ENCODE peak calls at places on chromosomes 16 and 17, in nine cellular contexts. L is PC-9, D is Peyer's patch, Z is GM23338, Y is cardiac muscle cell, G is prostate gland, X is aorta, V is pancreas, B is DND-41. C is an unnamed sample. For H3K4me1, the result is how much of the 10 kb centered on the place peaks cover.

GRCh38 chr16:80938035-80938927 is 68.4 kb downstream of the CMC2 start:
- DNase-seq in Z (peak), Y (peak), B (no peak), L (no peak), G (peak), V (no peak), D (no peak), X (peak), C (no peak)

GRCh38 chr17:47802341-47803022 is 19.1 kb downstream of the OSBPL7 start:
- DNase-seq in Z (peak), X (peak), L (peak), V (peak), B (peak), D (peak), G (peak), Y (peak), C (no peak)

GRCh38 chr16:8885674-8886592 is 3.8 kb downstream of the LITAFD start:
- DNase-seq in B (no peak), L (no peak), X (no peak), G (no peak), D (peak), V (no peak), Y (peak), Z (peak), C (no peak)

GRCh38 chr16:87201052-87201451 is 116.1 kb downstream of the C16orf95 start:
- DNase-seq in L (peak), Z (no peak), D (no peak), B (no peak), V (no peak), G (no peak), Y (peak), X (peak), C (peak)

GRCh38 chr16:2015117-2015946 is 4.3 kb upstream of the NPW start:
- DNase-seq in V (no peak), Y (peak), G (no peak), L (peak), X (no peak), Z (no peak), D (peak), B (no peak), C (no peak)

GRCh38 chr17:17719966-17720543 is 38.8 kb downstream of the RAI1 start:
- DNase-seq in Y (no peak), G (no peak), Z (no peak), L (peak), X (no peak), D (no peak), B (no peak), V (no peak), C (no peak)

GRCh38 chr16:14302031-14302398 is 230.9 kb downstream of the MRTFB start:
- DNase-seq in X (peak), Y (peak), Z (peak), D (peak), G (no peak), B (peak), L (peak), V (peak), C (no peak)

GRCh38 chr16:54136276-54136625 is 150.3 kb downstream of the IRX3 start:
- DNase-seq in D (no peak), Z (no peak), G (no peak), L (peak), V (no peak), B (no peak), X (no peak), Y (peak), C (no peak)

GRCh38 chr16:3049921-3050481 is 3.6 kb downstream of the MMP25 start:
- DNase-seq in G (no peak), V (no peak), X (no peak), D (no peak), Y (no peak), Z (no peak), L (no peak), B (no peak), C (no peak)

GRCh38 chr17:65086465-65086864 is 29.9 kb upstream of the GNA13 start:
- DNase-seq in G (no peak), Y (no peak), D (no peak), L (no peak), Z (no peak), B (no peak), X (no peak), V (no peak), C (no peak)

GRCh38 chr16:83109736-83110135 is 483.0 kb downstream of the CDH13 start:
- DNase-seq in Y (no peak), Z (no peak), G (no peak), X (no peak), D (no peak), B (no peak), V (no peak), L (no peak), C (no peak)

GRCh38 chr16:55567382-55567781 is 898 bp downstream of the CAPNS2 start:
- DNase-seq in Y (peak), Z (no peak), L (no peak), V (no peak), D (no peak), G (peak), B (no peak), X (no peak), C (peak)

GRCh38 chr17:73404246-73404645 is 92.4 kb upstream of the CDC42EP4 start:
- DNase-seq in Z (no peak), V (no peak), Y (no peak), D (no peak), L (no peak), X (peak), G (no peak), B (no peak), C (no peak)

GRCh38 chr17:27896656-27897055 is 3.5 kb upstream of the LYRM9 start:
- DNase-seq in V (no peak), L (no peak), B (no peak), Z (no peak), G (no peak), Y (no peak), D (no peak), X (no peak), C (no peak)

GRCh38 chr17:3794890-3795757 is 5.9 kb downstream of the ITGAE start:
- DNase-seq in L (no peak), X (no peak), B (no peak), D (peak), V (no peak), G (no peak), Z (no peak), Y (no peak), C (no peak)

GRCh38 chr16:84597518-84598390 is 20.1 kb downstream of the COTL1 start:
- DNase-seq in Z (no peak), L (no peak), D (no peak), G (no peak), X (peak), V (no peak), Y (no peak), B (no peak), C (no peak)
- H3K4me1 ChIP-seq in Z (under half), L (under half), D (under half), G (under half), X (under half), V (under half), Y (under half), B (under half), C (under half)

GRCh38 chr17:78347453-78347852 is 12.4 kb downstream of the SOCS3 start:
- DNase-seq in D (no peak), Z (no peak), L (no peak), V (peak), B (no peak), Y (no peak), G (no peak), X (no peak), C (peak)
- H3K4me1 ChIP-seq in D (under half), Z (under half), L (under half), V (under half), B (under half), Y (under half), G (under half), X (under half), C (under half)

GRCh38 chr16:29726845-29727379 is 18.9 kb downstream of the C16orf54 start:
- DNase-seq in B (no peak), Z (no peak), L (no peak), Y (no peak), D (no peak), V (no peak), X (peak), G (no peak), C (no peak)
- H3K4me1 ChIP-seq in B (under half), Z (under half), L (under half), Y (under half), D (under half), V (under half), X (under half), G (under half), C (under half)

DNA sequence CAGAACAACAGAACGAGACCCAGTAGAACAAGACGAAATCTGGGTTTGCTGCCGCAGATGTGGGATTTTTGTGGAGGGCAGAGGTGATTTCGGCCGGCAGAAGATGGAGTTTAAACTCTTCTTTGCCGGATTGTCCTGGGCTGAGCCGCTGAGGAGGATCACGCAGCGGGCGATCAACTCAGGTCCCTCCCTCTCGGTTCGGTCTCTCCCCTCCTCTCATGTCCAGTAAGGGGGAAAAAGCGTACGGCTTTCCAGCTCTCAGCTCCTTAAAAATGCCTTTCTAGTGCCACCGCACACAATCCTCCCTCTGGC is 2.5 kb downstream of the PHF12 start:
- DNase-seq in Y (no peak), G (peak), X (no peak), B (no peak), V (no peak), L (no peak), D (no peak), Z (peak), C (no peak)
- H3K4me1 ChIP-seq in Y (under half), G (under half), X (under half), B (under half), V (under half), L (under half), D (under half), Z (under half), C (under half)

GRCh38 chr17:82889496-82890338 is 49.9 kb upstream of the ZNF750 start:
- DNase-seq in V (peak), B (no peak), Y (no peak), Z (no peak), G (peak), D (no peak), X (no peak), L (peak), C (peak)
- H3K4me1 ChIP-seq in V (half or more), B (half or more), Y (under half), Z (under half), G (under half), D (under half), X (under half), L (half or more), C (under half)

GRCh38 chr17:42131971-42132370 is 9.4 kb downstream of the HSPB9 start:
- DNase-seq in V (no peak), B (no peak), D (no peak), Z (no peak), G (no peak), X (no peak), Y (peak), L (no peak), C (no peak)
- H3K4me1 ChIP-seq in V (under half), B (under half), D (under half), Z (under half), G (under half), X (under half), Y (under half), L (under half), C (under half)

GRCh38 chr16:57025941-57026777 is 36.8 kb downstream of the NLRC5 start:
- DNase-seq in L (no peak), X (no peak), D (no peak), V (no peak), G (no peak), Z (no peak), Y (no peak), B (no peak), C (no peak)
- H3K4me1 ChIP-seq in L (under half), X (under half), D (under half), V (under half), G (under half), Z (under half), Y (under half), B (under half), C (under half)

GRCh38 chr16:85514295-85514600 is 98.9 kb upstream of the GSE1 start:
- DNase-seq in V (peak), Y (no peak), X (peak), Z (no peak), D (no peak), B (no peak), G (no peak), L (no peak), C (no peak)

GRCh38 chr16:85511938-85512551 is 101.1 kb upstream of the GSE1 start:
- DNase-seq in V (no peak), Z (no peak), D (no peak), X (no peak), L (no peak), Y (no peak), B (no peak), G (no peak), C (no peak)

GRCh38 chr16:85513649-85514048 is 99.5 kb upstream of the GSE1 start:
- DNase-seq in B (no peak), Z (no peak), G (no peak), L (no peak), X (no peak), D (no peak), Y (no peak), V (no peak), C (no peak)

GRCh38 chr16:85513180-85513579 is 99.9 kb upstream of the GSE1 start:
- DNase-seq in B (no peak), V (no peak), G (no peak), X (no peak), L (no peak), Z (no peak), D (no peak), Y (no peak), C (no peak)

DNA sequence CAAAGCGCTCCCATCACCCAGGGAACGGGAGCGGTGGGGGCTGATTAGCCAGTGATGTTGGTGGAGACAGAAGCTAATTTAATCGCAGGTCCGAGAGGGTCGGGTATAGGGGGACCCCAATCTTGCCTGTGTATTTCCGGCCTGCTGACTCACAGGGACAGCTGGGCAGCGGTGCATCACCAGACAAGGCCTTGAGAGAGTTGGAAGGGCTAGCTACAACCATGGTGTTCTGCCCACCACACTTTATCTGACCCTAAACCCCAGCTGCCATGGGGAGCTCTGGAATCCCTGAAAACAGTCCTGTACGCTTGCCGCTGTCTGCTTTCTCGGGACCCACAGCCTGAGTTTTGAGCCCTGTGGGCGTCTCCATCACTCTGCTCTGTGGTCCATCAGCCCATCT is 100.4 kb upstream of the GSE1 start:
- DNase-seq in B (no peak), L (no peak), G (no peak), X (no peak), Y (no peak), D (no peak), V (no peak), Z (no peak), C (no peak)
- H3K4me1 ChIP-seq in B (under half), L (under half), G (under half), X (under half), Y (under half), D (under half), V (under half), Z (under half), C (under half)

GRCh38 chr17:45906237-45906636 is 11.9 kb downstream of the MAPT start:
- DNase-seq in L (no peak), V (no peak), Y (no peak), G (no peak), B (no peak), Z (no peak), D (no peak), X (no peak), C (no peak)

GRCh38 chr17:45907720-45908395 is 13.5 kb downstream of the MAPT start:
- DNase-seq in V (no peak), G (no peak), Y (no peak), Z (no peak), X (no peak), B (no peak), D (no peak), L (no peak), C (no peak)

GRCh38 chr17:45904886-45905285 is 10.5 kb downstream of the MAPT start:
- DNase-seq in D (no peak), B (no peak), X (no peak), V (no peak), Z (peak), G (no peak), L (no peak), Y (no peak), C (no peak)

GRCh38 chr17:45906927-45907622 is 12.7 kb downstream of the MAPT start:
- DNase-seq in L (no peak), V (no peak), X (no peak), D (no peak), Y (no peak), B (no peak), Z (no peak), G (no peak), C (no peak)

GRCh38 chr17:45905812-45906211 is 11.5 kb downstream of the MAPT start:
- DNase-seq in V (no peak), Z (no peak), X (no peak), D (no peak), G (no peak), L (no peak), Y (no peak), B (no peak), C (no peak)
- H3K4me1 ChIP-seq in V (under half), Z (under half), X (under half), D (under half), G (under half), L (under half), Y (under half), B (under half), C (under half)

GRCh38 chr16:11781773-11782172 is 15.3 kb downstream of the ZC3H7A start:
- DNase-seq in V (no peak), D (no peak), Y (no peak), B (no peak), G (peak), Z (no peak), X (no peak), L (no peak), C (no peak)
- H3K4me1 ChIP-seq in V (under half), D (under half), Y (under half), B (under half), G (under half), Z (under half), X (under half), L (under half), C (under half)

C was measured in lung.